ENCODE peak calls at places on chromosomes 5 and 9, in five cellular contexts. Y is left colon, Z is NCI-H1436, U is H9, K is H54. V is an unnamed sample.
A peak's percentile ranks its signal among the peaks of the same experiment; 100 is the strongest.

GRCh38 chr9:109967651-109968331 is 187.8 kb downstream of the PALM2AKAP2 start:
- DNase-seq in Y (no peak), U (no peak), K (no peak), Z (no peak), V (no peak)

GRCh38 chr9:115494958-115495690 is 377.2 kb upstream of the TNC start:
- DNase-seq in K (no peak), Z (no peak), Y (no peak), U (no peak), V (no peak)

GRCh38 chr5:180636403-180637075 is 12.9 kb downstream of the FLT4 start:
- DNase-seq in U (no peak), Z (no peak), Y (peak; percentile 16), K (peak; percentile 69), V (no peak)

GRCh38 chr5:11224788-11225187 is 463.8 kb upstream of the DAP start:
- DNase-seq in K (no peak), Y (no peak), Z (no peak), U (no peak), V (no peak)

GRCh38 chr9:74742792-74743389 is 144.8 kb downstream of the TRPM6 start:
- DNase-seq in Z (peak; percentile 25), U (peak; percentile 31), K (no peak), Y (no peak), V (no peak)

GRCh38 chr5:90876366-90876765 is 317.8 kb downstream of the ADGRV1 start:
- DNase-seq in U (no peak), Y (no peak), K (no peak), Z (no peak), V (no peak)

GRCh38 chr5:78779771-78780616 is 131.4 kb upstream of the LHFPL2 start:
- DNase-seq in K (peak; percentile 29), U (no peak), Z (no peak), Y (no peak), V (no peak)

GRCh38 chr9:35350827-35351549 is 138.9 kb upstream of the RUSC2 start:
- DNase-seq in Y (no peak), U (no peak), Z (no peak), K (no peak), V (no peak)

GRCh38 chr9:119349548-119349947 is 19.7 kb downstream of the BRINP1 start:
- DNase-seq in U (peak; percentile 52), Y (no peak), K (no peak), Z (no peak), V (peak; percentile 53)

GRCh38 chr9:136283291-136284235 is 20.3 kb downstream of the CCDC187 start:
- DNase-seq in U (peak; percentile 91), Y (peak; percentile 65), Z (peak; percentile 85), K (peak; percentile 99), V (peak; percentile 38)

GRCh38 chr5:179166886-179167841 is 107.0 kb downstream of the ZNF354C start:
- DNase-seq in K (peak; percentile 59), Z (no peak), Y (no peak), U (peak; percentile 71), V (peak; percentile 21)

GRCh38 chr9:126147620-126148522 is 178.8 kb upstream of the MVB12B start:
- DNase-seq in Y (no peak), U (peak; percentile 5), Z (no peak), K (no peak), V (no peak)

GRCh38 chr5:120677481-120677880 is 213.4 kb downstream of the PRR16 start:
- DNase-seq in Z (no peak), K (no peak), Y (no peak), U (no peak), V (no peak)

GRCh38 chr5:142280066-142281011 is 44.5 kb downstream of the SPRY4 start:
- DNase-seq in K (peak; percentile 77), Z (no peak), U (peak; percentile 96), Y (no peak), V (no peak)

GRCh38 chr9:110919609-110920008 is 118.7 kb downstream of the LPAR1 start:
- DNase-seq in U (no peak), Z (no peak), Y (no peak), K (peak; percentile 23), V (no peak)

GRCh38 chr5:65984098-65984885 is 57.9 kb downstream of the ERBIN start:
- DNase-seq in U (no peak), Z (no peak), K (no peak), Y (no peak), V (no peak)

GRCh38 chr5:153818626-153819025 is 220.1 kb downstream of the FAM114A2 start:
- DNase-seq in U (no peak), K (no peak), Z (no peak), Y (no peak), V (no peak)

GRCh38 chr9:134759001-134759607 is 117.5 kb downstream of the COL5A1 start:
- DNase-seq in U (no peak), Z (no peak), K (no peak), Y (no peak), V (no peak)